ENCODE peak calls at places on chromosomes 2 and 18, in eight cellular contexts. One of them, this sample, is unnamed.
A peak's percentile ranks its signal among the peaks of the same experiment; 100 is the strongest.

GRCh38 chr2:201254331-201254730 is 6.0 kb upstream of the CASP8 start:
- DNase-seq in BJ: no peak
- DNase-seq in adrenal gland: peak; percentile 73
- DNase-seq in stomach: peak; percentile 43
- DNase-seq in HCT116: no peak
- DNase-seq in pancreas: no peak
- DNase-seq in esophagus squamous epithelium: no peak
- DNase-seq in fibroblast of lung: peak; percentile 68
- DNase-seq in this sample: no peak

GRCh38 chr2:28419003-28419704 is 26.5 kb downstream of the FOSL2 start:
- DNase-seq in fibroblast of lung: no peak
- DNase-seq in esophagus squamous epithelium: no peak
- DNase-seq in adrenal gland: no peak
- DNase-seq in HCT116: no peak
- DNase-seq in pancreas: no peak
- DNase-seq in stomach: no peak
- DNase-seq in BJ: no peak
- DNase-seq in this sample: no peak

GRCh38 chr2:147017976-147018645 is 826.7 kb upstream of the ACVR2A start:
- DNase-seq in esophagus squamous epithelium: no peak
- DNase-seq in BJ: no peak
- DNase-seq in pancreas: no peak
- DNase-seq in HCT116: no peak
- DNase-seq in fibroblast of lung: peak; percentile 63
- DNase-seq in stomach: no peak
- DNase-seq in adrenal gland: no peak
- DNase-seq in this sample: no peak

GRCh38 chr2:75595541-75596395 is 35.0 kb upstream of the EVA1A start:
- DNase-seq in HCT116: no peak
- DNase-seq in adrenal gland: no peak
- DNase-seq in pancreas: no peak
- DNase-seq in BJ: peak; percentile 88
- DNase-seq in stomach: no peak
- DNase-seq in esophagus squamous epithelium: no peak
- DNase-seq in fibroblast of lung: peak; percentile 21
- DNase-seq in this sample: peak; percentile 73

GRCh38 chr2:131682122-131682944 is 154.6 kb downstream of the CCDC74A start:
- DNase-seq in HCT116: peak; percentile 76
- DNase-seq in adrenal gland: peak; percentile 90
- DNase-seq in pancreas: peak; percentile 83
- DNase-seq in stomach: peak; percentile 74
- DNase-seq in esophagus squamous epithelium: no peak
- DNase-seq in BJ: peak; percentile 55
- DNase-seq in fibroblast of lung: peak; percentile 89
- DNase-seq in this sample: peak; percentile 62

GRCh38 chr2:160651416-160652200 is 158.0 kb upstream of the RBMS1 start:
- DNase-seq in adrenal gland: no peak
- DNase-seq in stomach: no peak
- DNase-seq in pancreas: no peak
- DNase-seq in fibroblast of lung: peak; percentile 12
- DNase-seq in BJ: no peak
- DNase-seq in HCT116: no peak
- DNase-seq in esophagus squamous epithelium: no peak
- DNase-seq in this sample: no peak

GRCh38 chr2:136175868-136176267 is 57.9 kb upstream of the CXCR4 start:
- DNase-seq in BJ: no peak
- DNase-seq in HCT116: no peak
- DNase-seq in fibroblast of lung: no peak
- DNase-seq in esophagus squamous epithelium: no peak
- DNase-seq in stomach: no peak
- DNase-seq in adrenal gland: no peak
- DNase-seq in pancreas: no peak
- DNase-seq in this sample: no peak

GRCh38 chr2:89833116-89833779 is 1141.8 kb downstream of the RPIA start:
- DNase-seq in stomach: no peak
- DNase-seq in esophagus squamous epithelium: no peak
- DNase-seq in HCT116: no peak
- DNase-seq in fibroblast of lung: no peak
- DNase-seq in pancreas: no peak
- DNase-seq in adrenal gland: no peak
- DNase-seq in BJ: no peak
- DNase-seq in this sample: no peak

GRCh38 chr2:31212659-31213058 is 4.7 kb downstream of the CAPN14 start:
- DNase-seq in pancreas: no peak
- DNase-seq in stomach: no peak
- DNase-seq in BJ: no peak
- DNase-seq in adrenal gland: no peak
- DNase-seq in HCT116: no peak
- DNase-seq in fibroblast of lung: no peak
- DNase-seq in esophagus squamous epithelium: no peak
- DNase-seq in this sample: no peak

GRCh38 chr2:42249887-42250286 is 80.7 kb downstream of the EML4 start:
- DNase-seq in esophagus squamous epithelium: no peak
- DNase-seq in adrenal gland: no peak
- DNase-seq in pancreas: no peak
- DNase-seq in stomach: no peak
- DNase-seq in HCT116: no peak
- DNase-seq in BJ: no peak
- DNase-seq in fibroblast of lung: no peak
- DNase-seq in this sample: no peak

GRCh38 chr2:156589381-156590079 is 153.4 kb downstream of the GPD2 start:
- DNase-seq in BJ: no peak
- DNase-seq in fibroblast of lung: peak; percentile 75
- DNase-seq in stomach: peak; percentile 31
- DNase-seq in esophagus squamous epithelium: no peak
- DNase-seq in pancreas: no peak
- DNase-seq in adrenal gland: peak; percentile 33
- DNase-seq in HCT116: peak; percentile 27
- DNase-seq in this sample: peak; percentile 7

GRCh38 chr2:110215566-110216158 is 3.3 kb upstream of the MTLN start:
- DNase-seq in esophagus squamous epithelium: no peak
- DNase-seq in BJ: no peak
- DNase-seq in stomach: no peak
- DNase-seq in HCT116: no peak
- DNase-seq in fibroblast of lung: no peak
- DNase-seq in adrenal gland: no peak
- DNase-seq in pancreas: no peak
- DNase-seq in this sample: no peak

GRCh38 chr2:72350852-72351251 is 203.2 kb upstream of the CYP26B1 start:
- DNase-seq in HCT116: no peak
- DNase-seq in stomach: no peak
- DNase-seq in esophagus squamous epithelium: no peak
- DNase-seq in adrenal gland: no peak
- DNase-seq in pancreas: no peak
- DNase-seq in fibroblast of lung: no peak
- DNase-seq in BJ: no peak
- DNase-seq in this sample: no peak

GRCh38 chr2:42028571-42029148 is 19.2 kb upstream of the PKDCC start:
- DNase-seq in stomach: no peak
- DNase-seq in adrenal gland: peak; percentile 58
- DNase-seq in HCT116: no peak
- DNase-seq in pancreas: no peak
- DNase-seq in esophagus squamous epithelium: no peak
- DNase-seq in fibroblast of lung: no peak
- DNase-seq in BJ: no peak
- DNase-seq in this sample: no peak

GRCh38 chr2:42962521-42962953 is 170.2 kb upstream of the HAAO start:
- DNase-seq in BJ: no peak
- DNase-seq in adrenal gland: no peak
- DNase-seq in HCT116: no peak
- DNase-seq in fibroblast of lung: no peak
- DNase-seq in stomach: no peak
- DNase-seq in pancreas: no peak
- DNase-seq in esophagus squamous epithelium: no peak
- DNase-seq in this sample: no peak

GRCh38 chr2:199405241-199405640 is 52.5 kb downstream of the SATB2 start:
- DNase-seq in stomach: no peak
- DNase-seq in pancreas: no peak
- DNase-seq in esophagus squamous epithelium: no peak
- DNase-seq in BJ: no peak
- DNase-seq in fibroblast of lung: peak; percentile 38
- DNase-seq in HCT116: peak; percentile 27
- DNase-seq in adrenal gland: no peak
- DNase-seq in this sample: no peak

GRCh38 chr2:103165836-103166235 is 404.0 kb downstream of the TMEM182 start:
- DNase-seq in BJ: no peak
- DNase-seq in stomach: no peak
- DNase-seq in fibroblast of lung: no peak
- DNase-seq in esophagus squamous epithelium: no peak
- DNase-seq in pancreas: no peak
- DNase-seq in HCT116: no peak
- DNase-seq in adrenal gland: no peak
- DNase-seq in this sample: no peak

GRCh38 chr18:79857082-79857661 is 59.4 kb downstream of the KCNG2 start:
- DNase-seq in HCT116: no peak
- DNase-seq in BJ: no peak
- DNase-seq in esophagus squamous epithelium: no peak
- DNase-seq in pancreas: no peak
- DNase-seq in fibroblast of lung: peak; percentile 60
- DNase-seq in stomach: no peak
- DNase-seq in adrenal gland: peak; percentile 65
- DNase-seq in this sample: no peak

GRCh38 chr18:56488739-56489138 is 149.7 kb downstream of the TXNL1 start:
- DNase-seq in esophagus squamous epithelium: no peak
- DNase-seq in fibroblast of lung: no peak
- DNase-seq in HCT116: no peak
- DNase-seq in BJ: no peak
- DNase-seq in stomach: no peak
- DNase-seq in pancreas: no peak
- DNase-seq in adrenal gland: no peak
- DNase-seq in this sample: no peak

GRCh38 chr18:47520263-47520662 is 268.8 kb upstream of the SKOR2 start:
- DNase-seq in adrenal gland: no peak
- DNase-seq in stomach: no peak
- DNase-seq in BJ: no peak
- DNase-seq in fibroblast of lung: no peak
- DNase-seq in pancreas: no peak
- DNase-seq in esophagus squamous epithelium: no peak
- DNase-seq in HCT116: no peak
- DNase-seq in this sample: no peak

GRCh38 chr18:10525563-10526210 is at the start of gene NAPG:
- DNase-seq in BJ: peak; percentile 66
- DNase-seq in HCT116: peak; percentile 83
- DNase-seq in esophagus squamous epithelium: peak; percentile 63
- DNase-seq in fibroblast of lung: peak; percentile 93
- DNase-seq in pancreas: peak; percentile 90
- DNase-seq in stomach: peak; percentile 92
- DNase-seq in adrenal gland: peak; percentile 91
- DNase-seq in this sample: peak; percentile 69

GRCh38 chr18:79484661-79485621 is 89.2 kb downstream of the NFATC1 start:
- DNase-seq in fibroblast of lung: peak; percentile 81
- DNase-seq in pancreas: no peak
- DNase-seq in HCT116: no peak
- DNase-seq in esophagus squamous epithelium: no peak
- DNase-seq in BJ: peak; percentile 92
- DNase-seq in stomach: no peak
- DNase-seq in adrenal gland: peak; percentile 38
- DNase-seq in this sample: peak; percentile 93

GRCh38 chr2:99067871-99068270 is 73.6 kb upstream of the C2orf15 start:
- DNase-seq in fibroblast of lung: no peak
- DNase-seq in pancreas: no peak
- DNase-seq in HCT116: no peak
- DNase-seq in esophagus squamous epithelium: no peak
- DNase-seq in stomach: no peak
- DNase-seq in BJ: no peak
- DNase-seq in adrenal gland: no peak
- DNase-seq in this sample: no peak

GRCh38 chr2:99072556-99072955 is 69.0 kb upstream of the C2orf15 start:
- DNase-seq in stomach: no peak
- DNase-seq in fibroblast of lung: no peak
- DNase-seq in HCT116: no peak
- DNase-seq in adrenal gland: no peak
- DNase-seq in BJ: no peak
- DNase-seq in pancreas: no peak
- DNase-seq in esophagus squamous epithelium: no peak
- DNase-seq in this sample: no peak

GRCh38 chr2:99066075-99066557 is 75.4 kb upstream of the C2orf15 start:
- DNase-seq in BJ: no peak
- DNase-seq in fibroblast of lung: peak; percentile 64
- DNase-seq in esophagus squamous epithelium: no peak
- DNase-seq in adrenal gland: no peak
- DNase-seq in pancreas: no peak
- DNase-seq in stomach: no peak
- DNase-seq in HCT116: peak; percentile 44
- DNase-seq in this sample: no peak

DNA sequence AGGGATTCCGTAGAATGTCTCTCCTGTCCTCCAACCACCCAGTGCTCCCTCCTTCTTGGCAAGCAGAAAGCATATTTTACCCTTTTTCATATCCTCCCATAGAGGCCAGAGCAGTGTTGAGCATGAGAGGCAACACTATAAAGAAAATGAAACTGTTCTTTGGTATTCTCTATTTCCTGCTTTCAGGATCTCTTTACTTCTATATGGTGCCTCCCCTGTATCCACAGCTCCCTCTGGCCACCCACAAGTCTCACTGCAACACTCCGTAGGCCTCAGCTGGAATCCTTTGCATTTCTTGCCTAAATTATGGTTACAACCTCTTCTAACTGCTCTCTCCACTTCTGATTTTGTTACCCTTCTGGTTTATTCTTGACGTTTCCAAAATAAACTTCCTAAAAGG is 74.9 kb upstream of the C2orf15 start:
- DNase-seq in BJ: no peak
- DNase-seq in esophagus squamous epithelium: no peak
- DNase-seq in adrenal gland: no peak
- DNase-seq in stomach: peak; percentile 39
- DNase-seq in pancreas: no peak
- DNase-seq in fibroblast of lung: peak; percentile 74
- DNase-seq in HCT116: peak; percentile 15
- DNase-seq in this sample: no peak
- TF ChIP-seq CTCF in BJ: peak; percentile 61
- TF ChIP-seq CTCF in esophagus squamous epithelium: peak; percentile 51
- TF ChIP-seq CTCF in adrenal gland: no peak
- TF ChIP-seq CTCF in stomach: peak; percentile 51
- TF ChIP-seq CTCF in pancreas: no peak
- TF ChIP-seq CTCF in fibroblast of lung: peak; percentile 69
- TF ChIP-seq CTCF in HCT116: peak; percentile 43
- TF ChIP-seq CTCF in this sample: peak; percentile 66

GRCh38 chr18:43420091-43420490 is 142.8 kb upstream of the SYT4 start:
- DNase-seq in pancreas: no peak
- DNase-seq in HCT116: no peak
- DNase-seq in esophagus squamous epithelium: no peak
- DNase-seq in adrenal gland: no peak
- DNase-seq in BJ: no peak
- DNase-seq in stomach: no peak
- DNase-seq in fibroblast of lung: no peak
- DNase-seq in this sample: no peak
- H3K27me3 ChIP-seq in pancreas: no peaks in the 10 kb centered on the region
- H3K27me3 ChIP-seq in HCT116: no peaks in the 10 kb centered on the region
- H3K27me3 ChIP-seq in esophagus squamous epithelium: no peaks in the 10 kb centered on the region
- H3K27me3 ChIP-seq in adrenal gland: no peaks in the 10 kb centered on the region
- H3K27me3 ChIP-seq in BJ: no peaks in the 10 kb centered on the region
- H3K27me3 ChIP-seq in stomach: no peaks in the 10 kb centered on the region
- H3K27me3 ChIP-seq in fibroblast of lung: no peaks in the 10 kb centered on the region
- H3K27me3 ChIP-seq in this sample: no peaks in the 10 kb centered on the region

GRCh38 chr18:33584845-33585775 is 7.1 kb downstream of the ASXL3 start:
- DNase-seq in adrenal gland: no peak
- DNase-seq in pancreas: no peak
- DNase-seq in BJ: no peak
- DNase-seq in esophagus squamous epithelium: no peak
- DNase-seq in stomach: no peak
- DNase-seq in HCT116: no peak
- DNase-seq in fibroblast of lung: no peak
- DNase-seq in this sample: no peak
- H3K4me3 ChIP-seq in adrenal gland: no peak overlapping the region
- H3K4me3 ChIP-seq in pancreas: no peak overlapping the region
- H3K4me3 ChIP-seq in BJ: no peak overlapping the region
- H3K4me3 ChIP-seq in esophagus squamous epithelium: no peak overlapping the region
- H3K4me3 ChIP-seq in stomach: no peak overlapping the region
- H3K4me3 ChIP-seq in HCT116: no peak overlapping the region
- H3K4me3 ChIP-seq in fibroblast of lung: no peak overlapping the region
- H3K4me3 ChIP-seq in this sample: no peak overlapping the region

GRCh38 chr2:237067985-237068576 is 17.6 kb upstream of the COPS8 start:
- DNase-seq in pancreas: no peak
- DNase-seq in adrenal gland: no peak
- DNase-seq in BJ: no peak
- DNase-seq in stomach: no peak
- DNase-seq in HCT116: no peak
- DNase-seq in esophagus squamous epithelium: no peak
- DNase-seq in fibroblast of lung: peak; percentile 41
- DNase-seq in this sample: no peak
- TF ChIP-seq CTCF in pancreas: no peak
- TF ChIP-seq CTCF in adrenal gland: no peak
- TF ChIP-seq CTCF in BJ: peak; percentile 15
- TF ChIP-seq CTCF in stomach: no peak
- TF ChIP-seq CTCF in HCT116: no peak
- TF ChIP-seq CTCF in esophagus squamous epithelium: no peak
- TF ChIP-seq CTCF in fibroblast of lung: peak; percentile 21
- TF ChIP-seq CTCF in this sample: no peak